ENCODE peak calls at places on chromosomes 7 and 10, in six cellular contexts. One of them, this sample, is unnamed.

GRCh38 chr10:131960631-131961046 is 21.1 kb downstream of the BNIP3 start:
- DNase-seq in HEK293T: no peak
- DNase-seq in body of pancreas: peak; percentile 24
- DNase-seq in AG09309: no peak
- DNase-seq in stimulated activated CD4-positive, alpha-beta T cell treated with anti-CD3 and anti-CD28 coated beads, Interleukin-1b, Interleukin-23, amount 100 ng/mL, for 24 hours: no peak
- DNase-seq in KG1: no peak
- DNase-seq in this sample: no peak

GRCh38 chr7:10940748-10941358 is 32.8 kb upstream of the PHF14 start:
- DNase-seq in HEK293T: peak; percentile 6
- DNase-seq in AG09309: no peak
- DNase-seq in stimulated activated CD4-positive, alpha-beta T cell treated with anti-CD3 and anti-CD28 coated beads, Interleukin-1b, Interleukin-23, amount 100 ng/mL, for 24 hours: no peak
- DNase-seq in body of pancreas: no peak
- DNase-seq in KG1: no peak
- DNase-seq in this sample: no peak

GRCh38 chr10:117169480-117169879 is 27.8 kb upstream of the KCNK18 start:
- DNase-seq in HEK293T: no peak
- DNase-seq in body of pancreas: no peak
- DNase-seq in stimulated activated CD4-positive, alpha-beta T cell treated with anti-CD3 and anti-CD28 coated beads, Interleukin-1b, Interleukin-23, amount 100 ng/mL, for 24 hours: no peak
- DNase-seq in AG09309: no peak
- DNase-seq in KG1: no peak
- DNase-seq in this sample: no peak

GRCh38 chr7:18116661-18117060 is 89.0 kb upstream of the PRPS1L1 start:
- DNase-seq in AG09309: no peak
- DNase-seq in stimulated activated CD4-positive, alpha-beta T cell treated with anti-CD3 and anti-CD28 coated beads, Interleukin-1b, Interleukin-23, amount 100 ng/mL, for 24 hours: no peak
- DNase-seq in KG1: no peak
- DNase-seq in body of pancreas: no peak
- DNase-seq in HEK293T: no peak
- DNase-seq in this sample: no peak

GRCh38 chr10:50788951-50789904 is 49.5 kb downstream of the ASAH2B start:
- DNase-seq in AG09309: peak; percentile 29
- DNase-seq in body of pancreas: no peak
- DNase-seq in HEK293T: peak; percentile 55
- DNase-seq in stimulated activated CD4-positive, alpha-beta T cell treated with anti-CD3 and anti-CD28 coated beads, Interleukin-1b, Interleukin-23, amount 100 ng/mL, for 24 hours: no peak
- DNase-seq in KG1: no peak
- DNase-seq in this sample: no peak

GRCh38 chr7:22252886-22253536 is 103.9 kb downstream of the RAPGEF5 start:
- DNase-seq in AG09309: no peak
- DNase-seq in body of pancreas: no peak
- DNase-seq in HEK293T: no peak
- DNase-seq in stimulated activated CD4-positive, alpha-beta T cell treated with anti-CD3 and anti-CD28 coated beads, Interleukin-1b, Interleukin-23, amount 100 ng/mL, for 24 hours: no peak
- DNase-seq in KG1: no peak
- DNase-seq in this sample: no peak

GRCh38 chr7:80097756-80098155 is 36.9 kb upstream of the GNAI1 start:
- DNase-seq in AG09309: peak; percentile 40
- DNase-seq in KG1: no peak
- DNase-seq in body of pancreas: no peak
- DNase-seq in stimulated activated CD4-positive, alpha-beta T cell treated with anti-CD3 and anti-CD28 coated beads, Interleukin-1b, Interleukin-23, amount 100 ng/mL, for 24 hours: no peak
- DNase-seq in HEK293T: no peak
- DNase-seq in this sample: no peak

GRCh38 chr7:64888561-64888900 is 14.5 kb upstream of the ZNF273 start:
- DNase-seq in stimulated activated CD4-positive, alpha-beta T cell treated with anti-CD3 and anti-CD28 coated beads, Interleukin-1b, Interleukin-23, amount 100 ng/mL, for 24 hours: no peak
- DNase-seq in body of pancreas: no peak
- DNase-seq in HEK293T: no peak
- DNase-seq in AG09309: no peak
- DNase-seq in KG1: peak; percentile 33
- DNase-seq in this sample: no peak

GRCh38 chr10:95610727-95611126 is 45.8 kb downstream of the ALDH18A1 start:
- DNase-seq in stimulated activated CD4-positive, alpha-beta T cell treated with anti-CD3 and anti-CD28 coated beads, Interleukin-1b, Interleukin-23, amount 100 ng/mL, for 24 hours: no peak
- DNase-seq in body of pancreas: no peak
- DNase-seq in HEK293T: no peak
- DNase-seq in AG09309: no peak
- DNase-seq in KG1: no peak
- DNase-seq in this sample: no peak

GRCh38 chr10:33982995-33983394 is 648.5 kb upstream of the NRP1 start:
- DNase-seq in body of pancreas: no peak
- DNase-seq in KG1: no peak
- DNase-seq in HEK293T: no peak
- DNase-seq in stimulated activated CD4-positive, alpha-beta T cell treated with anti-CD3 and anti-CD28 coated beads, Interleukin-1b, Interleukin-23, amount 100 ng/mL, for 24 hours: no peak
- DNase-seq in AG09309: no peak
- DNase-seq in this sample: no peak

GRCh38 chr7:35725280-35725680 is 30.3 kb upstream of the HERPUD2 start:
- DNase-seq in body of pancreas: no peak
- DNase-seq in AG09309: no peak
- DNase-seq in KG1: no peak
- DNase-seq in HEK293T: no peak
- DNase-seq in stimulated activated CD4-positive, alpha-beta T cell treated with anti-CD3 and anti-CD28 coated beads, Interleukin-1b, Interleukin-23, amount 100 ng/mL, for 24 hours: no peak
- DNase-seq in this sample: no peak

GRCh38 chr10:24889636-24890035 is 62.8 kb downstream of the PRTFDC1 start:
- DNase-seq in HEK293T: no peak
- DNase-seq in body of pancreas: no peak
- DNase-seq in AG09309: no peak
- DNase-seq in KG1: no peak
- DNase-seq in stimulated activated CD4-positive, alpha-beta T cell treated with anti-CD3 and anti-CD28 coated beads, Interleukin-1b, Interleukin-23, amount 100 ng/mL, for 24 hours: no peak
- DNase-seq in this sample: no peak

GRCh38 chr7:37320840-37321468 is 127.7 kb downstream of the ELMO1 start:
- DNase-seq in HEK293T: no peak
- DNase-seq in body of pancreas: no peak
- DNase-seq in AG09309: no peak
- DNase-seq in stimulated activated CD4-positive, alpha-beta T cell treated with anti-CD3 and anti-CD28 coated beads, Interleukin-1b, Interleukin-23, amount 100 ng/mL, for 24 hours: no peak
- DNase-seq in KG1: no peak
- DNase-seq in this sample: peak; percentile 61

GRCh38 chr10:77360835-77361234 is 276.8 kb downstream of the KCNMA1 start:
- DNase-seq in stimulated activated CD4-positive, alpha-beta T cell treated with anti-CD3 and anti-CD28 coated beads, Interleukin-1b, Interleukin-23, amount 100 ng/mL, for 24 hours: no peak
- DNase-seq in HEK293T: no peak
- DNase-seq in AG09309: no peak
- DNase-seq in body of pancreas: no peak
- DNase-seq in KG1: no peak
- DNase-seq in this sample: no peak

This sample was measured in HL-60.